ENCODE peak calls at places on chromosomes 6 and 20, in eight cellular contexts. F is sigmoid colon, C is spleen, R is HCT116, I is GM12891, M is Panc1, Y is endothelial cell of umbilical vein, H is stomach. D is an unnamed sample.

GRCh38 chr20:57657537-57658446 is 37.6 kb upstream of the ZBP1 start:
- DNase-seq in F (peak; percentile 68), C (peak; percentile 85), R (no peak), I (peak; percentile 16), M (no peak), Y (no peak), H (peak; percentile 70), D (no peak)

GRCh38 chr6:25660512-25660911 is 8.5 kb downstream of the SCGN start:
- DNase-seq in F (no peak), C (no peak), R (peak; percentile 56), I (no peak), M (no peak), Y (peak; percentile 8), H (no peak), D (no peak)

GRCh38 chr20:62917720-62918119 is 8.6 kb downstream of the DIDO1 start:
- DNase-seq in F (no peak), C (no peak), R (no peak), I (no peak), M (no peak), Y (no peak), H (no peak), D (no peak)

GRCh38 chr6:17865798-17866725 is 121.4 kb downstream of the KIF13A start:
- DNase-seq in F (peak; percentile 88), C (no peak), R (peak; percentile 98), I (no peak), M (peak; percentile 92), Y (peak; percentile 97), H (peak; percentile 39), D (no peak)

GRCh38 chr20:11581271-11581670 is 336.4 kb upstream of the BTBD3 start:
- DNase-seq in F (no peak), C (no peak), R (peak; percentile 22), I (no peak), M (no peak), Y (no peak), H (no peak), D (no peak)

GRCh38 chr6:44115866-44116265 is 11.4 kb downstream of the MRPL14 start:
- DNase-seq in F (no peak), C (no peak), R (no peak), I (no peak), M (no peak), Y (peak; percentile 41), H (no peak), D (no peak)

GRCh38 chr6:130848945-130849344 is 21.7 kb downstream of the SMLR1 start:
- DNase-seq in F (no peak), C (no peak), R (no peak), I (no peak), M (no peak), Y (no peak), H (no peak), D (no peak)

GRCh38 chr6:160513836-160514235 is 150.2 kb downstream of the LPA start:
- DNase-seq in F (no peak), C (no peak), R (no peak), I (no peak), M (no peak), Y (no peak), H (no peak), D (no peak)

GRCh38 chr6:5083307-5083583 is 1.9 kb upstream of the PPP1R3G start:
- DNase-seq in F (no peak), C (no peak), R (no peak), I (no peak), M (no peak), Y (no peak), H (no peak), D (peak; percentile 31)

GRCh38 chr6:16267428-16268263 is 29.3 kb downstream of the GMPR start:
- DNase-seq in F (no peak), C (no peak), R (no peak), I (peak; percentile 26), M (no peak), Y (no peak), H (no peak), D (no peak)
- TF ChIP-seq POLR2AphosphoS5 in F (no peak), C (peak; percentile 10), R (no peak), I (no peak), M (no peak), Y (no peak), H (no peak), D (no peak)

DNA sequence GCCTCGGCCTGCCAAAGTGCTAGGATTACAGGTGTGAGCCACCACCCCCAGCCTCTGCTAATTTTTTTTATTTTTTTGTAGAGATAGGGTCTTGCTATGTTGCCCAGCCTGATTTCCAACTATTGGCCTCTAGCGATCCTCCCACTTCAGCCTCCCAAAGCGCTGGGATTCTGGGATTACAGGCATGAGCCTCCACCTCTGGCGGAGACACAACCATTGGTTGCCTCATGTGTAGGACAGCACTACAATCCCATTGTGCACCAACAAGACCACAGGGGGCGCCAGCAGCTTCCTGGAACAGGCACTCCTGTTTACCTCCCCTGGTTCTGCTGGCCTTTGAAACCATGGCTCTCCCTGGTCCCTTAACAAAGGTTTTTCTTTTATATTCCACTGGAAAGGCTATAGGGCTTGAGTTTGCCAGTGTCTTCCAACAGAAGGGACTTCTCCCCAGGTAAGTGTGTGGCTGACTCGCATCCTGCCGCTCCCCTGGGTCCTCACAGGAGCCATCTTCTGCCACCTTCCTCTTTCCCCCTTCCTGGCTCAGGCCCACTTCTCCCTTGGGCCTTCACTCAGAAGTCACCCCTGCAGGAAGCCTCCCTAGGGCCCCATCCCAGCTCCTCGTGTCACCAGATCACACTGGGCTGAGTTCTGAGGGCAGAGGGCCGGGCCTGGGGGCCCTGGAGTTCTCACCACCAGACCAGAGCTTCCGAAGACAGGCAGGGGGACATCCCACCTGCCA is 39.2 kb upstream of the TLDC2 start:
- DNase-seq in F (peak; percentile 67), C (peak; percentile 90), R (peak; percentile 68), I (peak; percentile 60), M (peak; percentile 32), Y (peak; percentile 43), H (peak; percentile 62), D (no peak)
- TF ChIP-seq POLR2AphosphoS5 in F (no peak), C (no peak), R (no peak), I (peak; percentile 22), M (no peak), Y (no peak), H (no peak), D (no peak)

DNA sequence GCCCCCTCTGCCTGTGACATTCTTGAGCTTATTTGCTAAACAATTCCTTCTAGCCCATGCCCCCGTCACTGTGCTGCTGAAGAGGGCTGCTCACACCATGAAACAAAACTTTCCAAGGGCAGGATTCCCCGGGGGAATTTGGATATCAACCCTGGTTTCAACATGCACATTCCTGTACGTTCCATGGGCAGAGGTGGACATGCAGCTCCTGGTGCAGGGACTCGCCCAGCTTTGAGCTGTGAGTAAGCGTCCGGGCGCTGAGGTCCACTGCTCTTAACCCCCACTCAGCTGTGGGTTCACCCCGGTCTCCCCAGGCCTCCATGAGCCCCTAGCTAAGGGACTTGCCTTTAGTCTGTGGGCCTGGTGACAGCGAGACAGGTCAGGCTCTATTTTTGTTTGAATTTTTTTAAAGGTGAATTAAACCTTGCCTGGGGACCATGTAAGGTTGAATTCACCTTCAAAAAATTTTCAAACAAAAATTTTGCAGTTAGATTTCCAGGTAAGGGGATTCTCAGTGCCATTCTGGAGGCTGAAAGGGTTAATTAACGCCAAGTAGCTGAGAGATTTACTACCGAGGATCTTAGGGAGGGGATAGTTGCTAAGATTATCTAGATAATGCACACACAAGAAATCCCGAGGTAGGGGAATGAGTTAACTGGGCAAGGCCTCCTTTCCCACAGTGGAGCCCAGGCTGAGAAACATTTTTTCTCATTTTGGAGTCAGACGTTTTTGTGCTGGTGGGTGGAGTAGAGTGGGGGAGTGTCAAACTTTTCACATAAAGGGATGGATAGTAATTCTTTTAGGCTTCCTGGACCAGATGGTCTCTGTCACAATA is 70.3 kb upstream of the SLC22A23 start:
- DNase-seq in F (no peak), C (no peak), R (no peak), I (no peak), M (no peak), Y (no peak), H (no peak), D (no peak)
- TF ChIP-seq POLR2AphosphoS5 in F (no peak), C (no peak), R (no peak), I (no peak), M (no peak), Y (no peak), H (no peak), D (no peak)

DNA sequence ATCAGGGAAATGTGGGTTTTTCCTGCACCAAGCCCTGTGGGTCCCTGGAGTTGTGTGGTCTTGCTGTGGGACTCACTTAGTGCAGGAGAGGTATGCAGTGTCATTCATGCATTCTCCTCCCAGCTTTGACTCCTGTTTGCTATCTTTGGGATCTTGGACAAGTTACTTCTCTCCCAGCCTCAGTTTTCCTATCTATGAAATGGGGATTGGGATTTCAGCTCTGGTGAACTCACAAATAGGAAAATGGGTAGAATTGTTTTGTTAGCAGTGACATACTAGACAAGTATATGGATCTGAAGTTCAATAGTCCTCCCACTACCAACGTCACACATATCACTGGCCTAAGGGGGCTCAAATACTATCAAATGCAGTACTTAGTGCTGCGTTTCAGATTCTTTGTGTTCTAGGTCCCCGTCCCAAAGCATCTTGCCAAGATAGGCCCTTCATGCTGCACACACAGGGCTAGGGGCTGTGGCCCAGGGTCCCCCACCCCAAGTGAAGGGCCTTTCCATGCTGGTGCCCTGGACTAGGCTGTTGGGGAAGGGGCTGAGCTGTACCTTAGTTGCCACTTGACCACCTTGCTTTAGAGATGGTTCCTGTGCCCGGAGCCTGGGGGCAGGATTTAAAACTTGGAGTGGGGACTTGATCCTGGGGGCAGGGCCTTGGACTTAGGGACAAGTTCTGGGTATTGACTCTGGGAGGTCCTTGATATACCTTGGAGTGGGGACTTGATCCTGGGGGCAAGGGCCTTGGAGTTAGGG is 98.0 kb downstream of the TOX2 start:
- DNase-seq in F (no peak), C (no peak), R (no peak), I (no peak), M (no peak), Y (no peak), H (no peak), D (no peak)
- TF ChIP-seq POLR2AphosphoS5 in F (no peak), C (no peak), R (no peak), I (no peak), M (no peak), Y (no peak), H (no peak), D (no peak)

DNA sequence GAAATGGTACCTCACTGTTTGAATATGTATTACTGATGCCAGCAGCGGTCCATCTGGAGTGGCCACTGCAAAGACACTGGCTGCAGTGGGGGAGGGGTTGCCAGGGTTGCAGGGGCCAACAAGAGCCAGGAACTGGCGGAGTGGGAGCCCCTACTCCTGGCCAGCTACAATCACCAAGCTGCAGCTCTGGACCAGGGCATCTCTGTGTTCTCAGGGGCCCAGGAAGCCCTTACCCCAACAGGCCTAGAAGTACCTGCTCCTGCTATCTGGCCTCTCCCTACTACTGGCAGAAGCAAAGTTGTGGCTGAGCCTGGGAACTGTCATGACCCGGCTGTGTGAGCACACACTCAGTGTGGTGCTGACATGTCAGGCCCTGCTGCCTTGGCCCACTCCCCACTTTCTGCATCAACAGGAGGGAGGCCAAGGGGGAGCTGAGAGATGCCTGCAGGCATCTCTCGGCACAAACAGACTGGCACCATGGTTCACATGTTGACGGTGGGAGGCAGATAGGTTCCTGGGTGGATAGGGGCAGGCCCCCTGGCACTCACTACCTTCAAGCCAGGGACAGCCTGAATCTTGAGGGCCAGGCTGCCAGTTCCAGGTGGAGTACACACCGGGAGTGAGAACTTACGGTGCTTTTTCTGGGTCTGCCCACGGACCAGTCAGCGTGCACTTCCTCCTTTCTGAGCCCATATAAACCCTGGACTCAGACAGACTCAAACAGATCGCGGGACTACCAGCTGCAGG is 1188.0 kb downstream of the GRIK2 start:
- DNase-seq in F (no peak), C (peak; percentile 42), R (no peak), I (no peak), M (no peak), Y (no peak), H (no peak), D (no peak)
- TF ChIP-seq POLR2AphosphoS5 in F (no peak), C (no peak), R (no peak), I (no peak), M (no peak), Y (no peak), H (no peak), D (no peak)